ENCODE peak calls at places on chromosome 16, in five cellular contexts. D is IMR-90, M is stomach, G is omental fat pad, K is fibroblast of mammary gland. P is an unnamed sample.

GRCh38 chr16:65314246-65315003 is 192.6 kb upstream of the CDH11 start:
- DNase-seq in G (no peak), D (peak), M (no peak), K (peak), P (no peak)

GRCh38 chr16:19733551-19733950 is 15.5 kb downstream of the IQCK start:
- DNase-seq in G (no peak), D (no peak), K (no peak), M (no peak), P (no peak)

GRCh38 chr16:84610385-84610784 is 7.5 kb downstream of the COTL1 start:
- DNase-seq in G (no peak), M (no peak), D (no peak), K (peak), P (no peak)

GRCh38 chr16:12532871-12533610 is 270.6 kb downstream of the CPPED1 start:
- DNase-seq in G (no peak), D (no peak), K (no peak), M (no peak), P (no peak)

GRCh38 chr16:66036162-66036561 is 330.3 kb upstream of the CDH5 start:
- DNase-seq in D (peak), K (peak), M (no peak), G (no peak), P (no peak)

GRCh38 chr16:19555938-19556778 is 655 bp downstream of the VPS35L start:
- DNase-seq in G (no peak), M (no peak), K (peak), D (peak), P (peak)

GRCh38 chr16:89191033-89191900 is 9.1 kb downstream of the SLC22A31 start:
- DNase-seq in M (no peak), D (no peak), K (no peak), G (no peak), P (no peak)

GRCh38 chr16:10579575-10579964 is 828 bp downstream of the EMP2 start:
- DNase-seq in M (no peak), K (no peak), D (no peak), G (no peak), P (no peak)

GRCh38 chr16:1614226-1615102 is 2.3 kb downstream of the CRAMP1 start:
- DNase-seq in G (no peak), K (no peak), D (peak), M (peak), P (peak)

GRCh38 chr16:49567940-49568339 is 194.3 kb downstream of the C16orf78 start:
- DNase-seq in G (no peak), M (no peak), D (no peak), K (peak), P (no peak)

GRCh38 chr16:27461483-27462171 is 59.7 kb downstream of the IL21R start:
- DNase-seq in D (peak), K (peak), M (no peak), G (no peak), P (peak)

GRCh38 chr16:26680671-26681070 is 386.1 kb upstream of the C16orf82 start:
- DNase-seq in K (no peak), M (no peak), D (no peak), G (no peak), P (no peak)

GRCh38 chr16:79801550-79802090 is 201.1 kb upstream of the MAF start:
- DNase-seq in G (no peak), K (peak), D (no peak), M (no peak), P (no peak)

GRCh38 chr16:3444032-3444388 is 530 bp downstream of the NAA60 start:
- DNase-seq in M (peak), D (peak), G (no peak), K (peak), P (peak)
- TF ChIP-seq CTCF in M (peak), D (no peak), G (no peak), K (no peak), P (peak)

DNA sequence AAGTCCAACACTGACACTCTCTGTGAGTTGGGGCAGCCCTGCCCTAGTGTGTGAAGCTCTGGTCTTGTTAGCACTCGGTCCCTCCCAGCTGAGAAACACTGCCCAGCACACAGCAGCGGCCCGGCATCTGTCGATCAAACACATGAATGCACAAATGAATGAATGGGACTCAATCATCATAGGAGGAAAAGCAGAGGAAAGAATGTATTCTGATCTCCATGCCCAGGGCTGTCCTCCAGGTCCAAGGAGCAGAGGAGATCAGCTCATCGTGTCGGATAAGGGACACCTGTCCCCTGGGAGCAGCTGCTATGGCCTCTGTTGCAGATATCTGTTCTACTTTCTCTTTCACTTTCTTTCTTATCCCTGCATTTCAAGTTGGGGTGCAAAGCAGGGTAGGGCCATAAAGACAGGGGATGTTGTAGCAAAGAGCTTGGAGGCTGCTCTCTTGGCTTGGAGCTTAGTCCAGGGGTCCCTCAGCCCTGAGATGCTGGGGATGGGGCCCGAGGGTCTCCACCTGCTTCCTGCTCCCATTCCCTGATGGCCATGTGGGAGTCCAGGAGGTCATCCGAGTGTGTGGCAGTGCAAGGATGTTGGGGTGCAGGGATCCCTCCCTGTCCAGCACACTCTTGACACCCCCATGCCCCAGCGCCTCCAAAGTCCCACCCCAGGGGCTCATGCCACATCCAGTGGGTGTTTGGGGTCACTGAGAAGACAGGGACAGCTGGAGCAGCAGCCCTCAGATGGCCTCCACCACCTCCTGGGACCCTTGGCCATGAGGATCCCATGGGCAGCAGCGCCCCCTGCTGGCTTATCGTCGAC is 88.2 kb downstream of the IRF8 start:
- DNase-seq in G (no peak), M (no peak), D (no peak), K (no peak), P (peak)
- TF ChIP-seq CTCF in G (no peak), M (peak), D (peak), K (peak), P (peak)

DNA sequence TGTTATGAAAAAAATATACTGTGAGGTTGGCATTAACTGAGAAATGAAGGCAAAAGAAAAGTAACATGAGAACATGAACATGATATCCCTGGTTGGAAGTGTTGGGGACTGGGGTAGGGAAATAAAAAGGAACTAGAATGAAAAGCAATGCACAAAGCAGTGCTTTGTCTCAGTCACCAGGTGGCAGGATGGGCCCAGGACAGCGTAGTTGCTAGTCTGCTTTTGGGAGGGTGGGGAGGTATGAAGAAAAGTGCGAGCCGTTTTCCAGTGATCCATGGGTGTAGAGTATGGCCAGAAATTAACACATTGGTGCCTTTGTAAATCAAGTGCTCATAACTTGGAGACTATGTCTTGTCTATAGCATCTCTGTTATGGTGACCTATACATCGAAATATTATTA is 662.5 kb upstream of the SALL1 start:
- DNase-seq in G (no peak), M (no peak), D (no peak), K (no peak), P (no peak)
- TF ChIP-seq CTCF in G (no peak), M (no peak), D (peak), K (peak), P (peak)

GRCh38 chr16:17304814-17305169 is 166.0 kb downstream of the XYLT1 start:
- DNase-seq in D (peak), G (no peak), M (no peak), K (no peak), P (no peak)
- TF ChIP-seq CTCF in D (peak), G (no peak), M (no peak), K (no peak), P (no peak)

GRCh38 chr16:29313559-29313887 is 93.0 kb downstream of the NPIPB11 start:
- DNase-seq in D (no peak), G (no peak), K (no peak), M (no peak), P (peak)

GRCh38 chr16:29315046-29315445 is 91.5 kb downstream of the NPIPB11 start:
- DNase-seq in K (peak), M (no peak), G (no peak), D (peak), P (peak)

GRCh38 chr16:29315916-29316517 is 90.5 kb downstream of the NPIPB11 start:
- DNase-seq in D (no peak), K (no peak), G (no peak), M (no peak), P (no peak)

GRCh38 chr16:29312835-29313558 is 93.5 kb downstream of the NPIPB11 start:
- DNase-seq in G (no peak), M (no peak), D (no peak), K (no peak), P (peak)

DNA sequence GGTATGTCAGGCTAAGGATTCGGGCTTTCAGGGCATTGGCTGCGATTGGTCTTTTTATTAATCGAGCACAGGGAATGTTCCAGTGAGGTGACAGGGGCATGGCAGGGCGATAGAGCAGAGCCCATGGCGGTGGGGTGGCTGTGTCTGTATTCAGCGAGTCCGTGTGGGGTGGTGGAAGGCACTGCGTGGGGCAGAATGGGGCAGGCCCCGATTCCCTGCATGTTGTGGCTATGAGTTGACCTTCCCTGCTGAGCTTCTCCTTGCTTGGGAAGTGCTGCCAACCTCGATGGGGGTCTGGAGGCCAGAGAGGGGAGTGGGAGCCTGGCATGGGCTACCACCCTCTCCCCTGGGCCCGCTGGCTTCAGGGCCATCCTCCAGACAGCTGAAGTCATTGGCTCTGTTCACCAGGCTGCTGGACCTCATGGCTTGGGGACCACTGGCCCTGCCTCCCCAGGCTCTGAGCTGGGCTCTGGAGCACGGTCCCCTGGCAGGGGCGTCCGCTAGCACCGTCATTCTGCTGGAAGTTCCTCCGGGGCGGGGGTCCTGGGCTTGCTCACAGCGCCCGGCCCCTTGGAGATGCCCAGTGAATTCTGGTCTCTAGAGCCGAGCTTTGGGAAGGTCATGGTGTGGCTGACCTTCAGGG is 92.1 kb downstream of the NPIPB11 start:
- DNase-seq in M (no peak), D (no peak), K (no peak), G (no peak), P (no peak)
- TF ChIP-seq CTCF in M (no peak), D (no peak), K (no peak), G (no peak), P (no peak)

DNA sequence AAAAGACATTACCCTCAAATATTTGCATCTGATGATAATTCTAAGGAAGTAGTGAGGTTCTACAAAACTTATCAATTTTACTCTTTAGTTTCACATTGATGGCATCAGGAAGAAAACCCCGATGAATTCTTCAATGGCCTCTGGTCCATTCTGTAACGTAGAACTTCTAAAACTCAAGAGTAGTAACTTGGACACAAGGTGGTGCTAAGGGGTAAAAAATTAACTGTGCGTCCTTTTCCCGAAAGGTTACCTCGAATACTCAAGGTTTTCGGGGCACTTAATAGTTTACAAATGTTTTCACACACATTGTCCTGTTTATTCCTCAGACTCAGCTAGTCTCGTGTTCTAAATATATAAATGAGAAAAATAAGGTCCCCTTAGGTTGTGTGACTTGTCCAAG is 517.3 kb upstream of the ZFHX3 start:
- DNase-seq in G (no peak), K (no peak), D (no peak), M (no peak), P (peak)
- TF ChIP-seq CTCF in G (no peak), K (no peak), D (no peak), M (no peak), P (peak)

GRCh38 chr16:63461248-63461841 is 1425.1 kb upstream of the CDH8 start:
- DNase-seq in K (peak), D (peak), G (no peak), M (no peak), P (peak)
- TF ChIP-seq CTCF in K (peak), D (peak), G (no peak), M (no peak), P (peak)

GRCh38 chr16:22186517-22186916 is 19.6 kb upstream of the EEF2K start:
- DNase-seq in D (no peak), M (no peak), G (no peak), K (no peak), P (no peak)
- TF ChIP-seq CTCF in D (peak), M (no peak), G (no peak), K (peak), P (peak)

P was measured in fibroblast of villous mesenchyme.